ENCODE peak calls at places on chromosome 17, in five cellular contexts. One of them, this sample, is unnamed.

GRCh38 chr17:17411692-17412091 is 65.1 kb upstream of the MED9 start:
- DNase-seq in pancreas: no peak
- DNase-seq in right lobe of liver: no peak
- DNase-seq in dorsolateral prefrontal cortex: no peak
- DNase-seq in lung: no peak
- DNase-seq in this sample: no peak

GRCh38 chr17:57781386-57782050 is 36.4 kb upstream of the CCDC182 start:
- DNase-seq in pancreas: no peak
- DNase-seq in right lobe of liver: no peak
- DNase-seq in dorsolateral prefrontal cortex: no peak
- DNase-seq in lung: no peak
- DNase-seq in this sample: no peak

GRCh38 chr17:2244545-2245525 is 58.8 kb downstream of the SMG6 start:
- DNase-seq in pancreas: peak; percentile 93
- DNase-seq in right lobe of liver: peak; percentile 87
- DNase-seq in dorsolateral prefrontal cortex: peak; percentile 72
- DNase-seq in lung: peak; percentile 87
- DNase-seq in this sample: peak; percentile 94

GRCh38 chr17:82486186-82487084 is 27.9 kb downstream of the NARF start:
- DNase-seq in pancreas: no peak
- DNase-seq in right lobe of liver: no peak
- DNase-seq in dorsolateral prefrontal cortex: no peak
- DNase-seq in lung: no peak
- DNase-seq in this sample: no peak

GRCh38 chr17:17682293-17682736 is 1.1 kb downstream of the RAI1 start:
- DNase-seq in pancreas: peak; percentile 78
- DNase-seq in right lobe of liver: no peak
- DNase-seq in dorsolateral prefrontal cortex: peak; percentile 50
- DNase-seq in lung: no peak
- DNase-seq in this sample: peak; percentile 90

GRCh38 chr17:8312251-8312650 is 2.2 kb downstream of the ARHGEF15 start:
- DNase-seq in pancreas: no peak
- DNase-seq in right lobe of liver: no peak
- DNase-seq in dorsolateral prefrontal cortex: no peak
- DNase-seq in lung: no peak
- DNase-seq in this sample: no peak

GRCh38 chr17:64385187-64386083 is 5.2 kb downstream of the PECAM1 start:
- DNase-seq in pancreas: no peak
- DNase-seq in right lobe of liver: no peak
- DNase-seq in dorsolateral prefrontal cortex: no peak
- DNase-seq in lung: peak; percentile 40
- DNase-seq in this sample: peak; percentile 54

GRCh38 chr17:20172378-20172775 is 163.2 kb downstream of the SPECC1 start:
- DNase-seq in pancreas: no peak
- DNase-seq in right lobe of liver: no peak
- DNase-seq in dorsolateral prefrontal cortex: no peak
- DNase-seq in lung: no peak
- DNase-seq in this sample: no peak

GRCh38 chr17:28701987-28702751 is 9.5 kb downstream of the PROCA1 start:
- DNase-seq in pancreas: no peak
- DNase-seq in right lobe of liver: peak; percentile 60
- DNase-seq in dorsolateral prefrontal cortex: no peak
- DNase-seq in lung: no peak
- DNase-seq in this sample: no peak

GRCh38 chr17:44155488-44155887 is 13.8 kb downstream of the HROB start:
- DNase-seq in pancreas: no peak
- DNase-seq in right lobe of liver: no peak
- DNase-seq in dorsolateral prefrontal cortex: no peak
- DNase-seq in lung: no peak
- DNase-seq in this sample: no peak

DNA sequence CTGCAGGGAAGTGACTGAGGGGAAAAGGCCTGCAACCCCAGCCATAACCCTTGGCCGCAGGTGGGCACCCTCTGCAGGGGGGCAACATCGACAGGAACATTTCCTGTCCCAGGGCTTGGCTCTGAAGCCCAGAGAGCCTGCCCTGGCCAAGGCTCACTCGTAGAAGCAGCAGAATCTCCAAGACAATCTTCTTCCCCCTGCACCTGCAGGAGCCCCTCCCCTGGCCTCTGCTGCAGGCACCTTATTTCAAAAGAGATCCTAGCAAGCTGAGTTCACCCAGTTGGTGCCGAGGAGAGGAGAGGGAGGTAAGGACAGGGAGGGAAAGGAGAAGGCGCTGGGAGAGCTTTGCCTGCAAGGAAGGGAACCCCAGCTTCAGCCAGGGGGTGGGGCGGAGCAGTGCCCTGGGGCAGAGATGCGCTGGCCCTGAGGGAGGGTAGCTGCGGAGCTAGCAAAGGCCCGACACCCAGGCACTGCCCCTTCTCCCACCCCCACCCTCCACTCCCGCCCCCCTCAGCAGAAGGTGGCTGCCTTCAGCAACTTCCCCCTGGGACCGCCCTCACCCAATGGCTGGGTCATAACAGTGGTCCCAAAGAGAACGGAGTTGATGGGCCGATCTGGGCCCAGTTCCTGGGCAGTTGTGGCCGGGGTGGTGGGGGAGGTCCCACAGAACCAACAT is 104.3 kb upstream of the TNRC6C start:
- DNase-seq in pancreas: peak; percentile 42
- DNase-seq in right lobe of liver: no peak
- DNase-seq in dorsolateral prefrontal cortex: no peak
- DNase-seq in lung: no peak
- DNase-seq in this sample: no peak
- TF ChIP-seq CTCF in pancreas: no peak
- TF ChIP-seq CTCF in right lobe of liver: no peak
- TF ChIP-seq CTCF in dorsolateral prefrontal cortex: no peak
- TF ChIP-seq CTCF in lung: no peak
- TF ChIP-seq CTCF in this sample: no peak

DNA sequence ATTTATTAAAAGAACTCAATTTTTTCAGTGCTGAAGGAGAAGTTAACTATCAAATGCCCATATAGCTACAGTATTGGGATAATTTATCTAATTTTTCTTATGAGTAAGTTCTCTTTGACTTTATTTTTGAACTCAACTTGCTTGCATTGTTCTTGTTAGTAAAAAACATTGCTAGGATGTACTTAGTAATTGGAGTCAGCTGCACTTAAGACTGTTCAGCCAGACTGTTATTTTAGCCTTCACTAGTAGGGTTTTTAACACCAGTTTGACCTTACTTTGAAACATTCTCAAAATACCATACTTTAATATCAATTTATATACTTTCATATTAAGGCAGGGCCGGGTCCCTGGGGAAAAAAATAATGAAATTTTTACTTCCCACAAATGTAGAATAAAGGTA is 256.6 kb upstream of the TBX2 start:
- DNase-seq in pancreas: no peak
- DNase-seq in right lobe of liver: no peak
- DNase-seq in dorsolateral prefrontal cortex: no peak
- DNase-seq in lung: no peak
- DNase-seq in this sample: no peak
- TF ChIP-seq CTCF in pancreas: no peak
- TF ChIP-seq CTCF in right lobe of liver: no peak
- TF ChIP-seq CTCF in dorsolateral prefrontal cortex: no peak
- TF ChIP-seq CTCF in lung: no peak
- TF ChIP-seq CTCF in this sample: no peak

GRCh38 chr17:79148584-79148983 is 74.0 kb downstream of the ENGASE start:
- DNase-seq in pancreas: no peak
- DNase-seq in right lobe of liver: no peak
- DNase-seq in dorsolateral prefrontal cortex: no peak
- DNase-seq in lung: no peak
- DNase-seq in this sample: no peak

GRCh38 chr17:79150035-79150733 is 75.6 kb downstream of the ENGASE start:
- DNase-seq in pancreas: no peak
- DNase-seq in right lobe of liver: no peak
- DNase-seq in dorsolateral prefrontal cortex: no peak
- DNase-seq in lung: no peak
- DNase-seq in this sample: no peak

GRCh38 chr17:79146562-79146961 is 71.9 kb downstream of the ENGASE start:
- DNase-seq in pancreas: no peak
- DNase-seq in right lobe of liver: no peak
- DNase-seq in dorsolateral prefrontal cortex: no peak
- DNase-seq in lung: no peak
- DNase-seq in this sample: no peak

GRCh38 chr17:79145548-79145947 is 70.9 kb downstream of the ENGASE start:
- DNase-seq in pancreas: no peak
- DNase-seq in right lobe of liver: no peak
- DNase-seq in dorsolateral prefrontal cortex: no peak
- DNase-seq in lung: no peak
- DNase-seq in this sample: no peak

GRCh38 chr17:79147791-79148506 is 73.3 kb downstream of the ENGASE start:
- DNase-seq in pancreas: no peak
- DNase-seq in right lobe of liver: no peak
- DNase-seq in dorsolateral prefrontal cortex: no peak
- DNase-seq in lung: no peak
- DNase-seq in this sample: no peak
- TF ChIP-seq CTCF in pancreas: no peak
- TF ChIP-seq CTCF in right lobe of liver: no peak
- TF ChIP-seq CTCF in dorsolateral prefrontal cortex: no peak
- TF ChIP-seq CTCF in lung: no peak
- TF ChIP-seq CTCF in this sample: no peak

DNA sequence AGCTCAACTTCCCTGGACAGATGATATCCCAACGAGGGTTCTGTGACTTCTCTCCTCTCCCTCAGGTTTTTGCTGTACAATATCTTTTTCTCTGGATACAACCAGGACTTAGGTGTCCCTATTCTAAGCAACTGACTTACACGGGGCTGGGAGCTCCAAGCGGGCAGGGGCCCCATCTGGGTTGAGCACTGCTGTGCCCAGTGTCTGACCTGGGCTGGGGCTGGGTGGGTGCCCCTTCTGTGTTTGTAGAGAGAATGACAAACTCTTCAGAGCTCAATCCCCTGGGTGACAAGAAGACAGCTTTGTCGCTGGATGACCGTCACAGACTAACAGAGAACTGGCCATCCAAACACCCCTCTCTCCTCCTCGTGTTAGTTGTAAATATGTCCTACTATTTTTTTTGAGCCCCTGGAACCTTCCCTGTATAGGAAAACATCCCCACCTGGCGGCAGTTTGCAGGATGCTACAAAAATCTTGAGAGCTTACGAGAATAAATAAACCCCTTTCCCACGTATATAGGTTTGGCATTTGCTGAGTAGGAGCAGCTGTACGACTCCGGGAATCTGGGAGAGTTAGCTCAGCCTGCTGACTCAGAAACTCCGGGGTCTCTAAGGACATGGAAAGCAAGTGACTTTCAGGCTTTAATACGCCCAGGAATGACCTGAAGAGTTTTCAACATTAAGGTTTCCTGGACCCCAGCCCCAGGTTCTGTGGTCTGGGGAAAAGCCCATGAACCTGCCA is 23.7 kb upstream of the RCVRN start:
- DNase-seq in pancreas: no peak
- DNase-seq in right lobe of liver: no peak
- DNase-seq in dorsolateral prefrontal cortex: no peak
- DNase-seq in lung: no peak
- DNase-seq in this sample: no peak
- TF ChIP-seq CTCF in pancreas: no peak
- TF ChIP-seq CTCF in right lobe of liver: peak; percentile 22
- TF ChIP-seq CTCF in dorsolateral prefrontal cortex: peak; percentile 41
- TF ChIP-seq CTCF in lung: no peak
- TF ChIP-seq CTCF in this sample: no peak

DNA sequence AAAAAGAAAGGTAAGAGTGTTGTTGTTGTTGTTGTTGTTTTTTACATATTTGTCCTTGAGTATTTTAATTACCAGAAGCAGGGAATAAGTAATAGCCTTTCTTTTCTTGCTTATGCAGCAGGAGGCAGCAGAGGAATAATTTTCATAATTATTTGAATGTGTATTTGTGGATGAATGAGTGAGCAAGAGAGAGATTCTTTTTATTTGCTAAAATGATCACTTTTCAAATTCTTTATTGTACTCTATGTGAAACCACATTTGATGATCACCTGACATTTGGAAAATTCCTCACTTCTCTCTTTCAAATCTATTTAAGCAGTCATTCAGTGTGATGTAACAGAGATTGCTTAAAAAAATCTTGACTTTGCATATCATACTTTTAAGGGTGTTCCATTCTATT is 223.6 kb downstream of the BCAS3 start:
- DNase-seq in pancreas: no peak
- DNase-seq in right lobe of liver: no peak
- DNase-seq in dorsolateral prefrontal cortex: no peak
- DNase-seq in lung: no peak
- DNase-seq in this sample: no peak
- TF ChIP-seq CTCF in pancreas: no peak
- TF ChIP-seq CTCF in right lobe of liver: no peak
- TF ChIP-seq CTCF in dorsolateral prefrontal cortex: no peak
- TF ChIP-seq CTCF in lung: no peak
- TF ChIP-seq CTCF in this sample: no peak

DNA sequence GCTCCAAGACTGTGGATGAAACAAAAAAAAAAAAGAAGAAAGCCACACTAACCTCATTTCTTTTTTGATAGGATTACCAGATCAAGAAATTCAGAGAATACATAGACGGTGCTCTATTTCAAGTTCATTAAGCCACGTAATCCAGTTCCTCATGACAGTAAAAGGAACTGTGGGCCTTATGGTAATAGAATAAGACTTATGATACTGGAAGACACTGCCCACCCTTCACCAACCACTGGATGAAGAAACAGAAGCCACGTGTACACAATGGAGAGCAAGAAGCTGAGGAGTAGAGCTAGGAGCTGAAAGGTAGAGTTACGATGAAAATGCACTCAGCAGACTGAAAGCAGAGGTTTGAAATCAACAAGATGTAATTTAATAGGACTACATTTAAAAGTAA is 11.2 kb downstream of the NCBP3 start:
- DNase-seq in pancreas: no peak
- DNase-seq in right lobe of liver: no peak
- DNase-seq in dorsolateral prefrontal cortex: no peak
- DNase-seq in lung: no peak
- DNase-seq in this sample: no peak
- TF ChIP-seq CTCF in pancreas: no peak
- TF ChIP-seq CTCF in right lobe of liver: no peak
- TF ChIP-seq CTCF in dorsolateral prefrontal cortex: no peak
- TF ChIP-seq CTCF in lung: no peak
- TF ChIP-seq CTCF in this sample: no peak

DNA sequence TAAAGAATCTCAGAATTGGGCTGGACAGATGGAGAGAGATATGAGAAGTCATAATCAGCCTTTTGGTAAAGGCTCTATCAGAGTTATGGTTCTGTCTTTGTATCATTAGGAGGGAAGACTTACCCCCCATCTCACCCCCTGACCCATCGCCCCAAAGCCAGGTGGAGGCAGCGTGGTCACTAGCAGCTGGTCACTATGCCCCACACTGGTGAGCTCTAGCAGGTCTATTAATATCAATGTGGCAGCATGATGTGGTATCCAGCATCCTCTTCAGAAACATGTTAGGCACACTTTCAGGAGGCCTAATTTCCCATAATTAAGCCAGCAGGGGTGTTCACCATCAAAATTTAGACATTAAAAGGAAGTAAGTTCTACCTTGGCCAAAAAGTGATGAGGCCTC is 183.8 kb upstream of the COX10 start:
- DNase-seq in pancreas: no peak
- DNase-seq in right lobe of liver: no peak
- DNase-seq in dorsolateral prefrontal cortex: no peak
- DNase-seq in lung: no peak
- DNase-seq in this sample: no peak
- TF ChIP-seq CTCF in pancreas: no peak
- TF ChIP-seq CTCF in right lobe of liver: no peak
- TF ChIP-seq CTCF in dorsolateral prefrontal cortex: no peak
- TF ChIP-seq CTCF in lung: no peak
- TF ChIP-seq CTCF in this sample: no peak